ENCODE peak calls at places on chromosomes 11 and 22, in four cellular contexts. I is fibroblast of lung, O is IMR-90, N is GM23338. R is an unnamed sample.

GRCh38 chr22:27526851-27527250 is 274.7 kb downstream of the MN1 start:
- DNase-seq in I (no peak), O (no peak), N (no peak), R (no peak)

GRCh38 chr11:30128269-30128932 is 102.4 kb upstream of the FSHB start:
- DNase-seq in I (peak), O (peak), N (peak), R (no peak)

GRCh38 chr11:10770626-10771254 is 19.7 kb downstream of the CTR9 start:
- DNase-seq in I (peak), O (peak), N (peak), R (no peak)

GRCh38 chr11:94788396-94788795 is 20.2 kb downstream of the AMOTL1 start:
- DNase-seq in I (peak), O (no peak), N (no peak), R (no peak)

GRCh38 chr11:67266424-67267187 is at the start of gene GRK2:
- DNase-seq in I (peak), O (peak), N (peak), R (peak)

GRCh38 chr11:74453373-74453975 is 13.9 kb downstream of the KCNE3 start:
- DNase-seq in I (peak), O (peak), N (peak), R (peak)

GRCh38 chr22:21569459-21570161 is 2.1 kb downstream of the UBE2L3 start:
- DNase-seq in I (no peak), O (no peak), N (no peak), R (no peak)

GRCh38 chr11:100847696-100848216 is 160.7 kb downstream of the ARHGAP42 start:
- DNase-seq in I (no peak), O (no peak), N (no peak), R (no peak)

GRCh38 chr11:33543823-33544222 is 156.8 kb downstream of the C11orf91 start:
- DNase-seq in I (no peak), O (peak), N (no peak), R (no peak)

GRCh38 chr22:32073823-32074380 is 30.8 kb downstream of the SLC5A1 start:
- DNase-seq in I (no peak), O (no peak), N (no peak), R (no peak)

GRCh38 chr22:22044153-22044552 is 61.6 kb upstream of the TOP3B start:
- DNase-seq in I (no peak), O (no peak), N (no peak), R (no peak)

GRCh38 chr22:31737932-31738331 is 12.0 kb downstream of the PRR14L start:
- DNase-seq in I (no peak), O (no peak), N (no peak), R (no peak)

GRCh38 chr11:69890476-69890875 is 71.3 kb upstream of the FGF3 start:
- DNase-seq in I (no peak), O (no peak), N (no peak), R (no peak)

GRCh38 chr11:1054143-1055108 is 17.9 kb upstream of the MUC6 start:
- DNase-seq in I (no peak), O (no peak), N (no peak), R (no peak)

GRCh38 chr11:117194267-117194666 is 4.9 kb upstream of the TAGLN start:
- DNase-seq in I (no peak), O (no peak), N (no peak), R (no peak)

GRCh38 chr11:74641905-74642304 is 49.5 kb downstream of the POLD3 start:
- DNase-seq in I (no peak), O (no peak), N (no peak), R (no peak)

GRCh38 chr22:42932857-42933782 is 76.0 kb upstream of the ARFGAP3 start:
- DNase-seq in I (peak), O (peak), N (no peak), R (no peak)

GRCh38 chr11:58394195-58394594 is 12.5 kb downstream of the OR5B3 start:
- DNase-seq in I (peak), O (peak), N (no peak), R (no peak)

GRCh38 chr11:134386945-134387344 is 25.1 kb downstream of the B3GAT1 start:
- DNase-seq in I (no peak), O (no peak), N (no peak), R (no peak)

GRCh38 chr11:112165049-112165448 is 1.2 kb upstream of the IL18 start:
- DNase-seq in I (no peak), O (no peak), N (no peak), R (no peak)

GRCh38 chr11:112162761-112163669 is 879 bp downstream of the IL18 start:
- DNase-seq in I (peak), O (peak), N (no peak), R (no peak)

GRCh38 chr11:112166561-112166960 is 611 bp upstream of the TEX12 start:
- DNase-seq in I (peak), O (no peak), N (no peak), R (no peak)

GRCh38 chr11:112161012-112161411 is 2.9 kb downstream of the IL18 start:
- DNase-seq in I (no peak), O (no peak), N (no peak), R (no peak)

GRCh38 chr11:112163875-112164521 is at the start of gene IL18:
- DNase-seq in I (peak), O (no peak), N (peak), R (no peak)
- TF ChIP-seq CTCF in I (no peak), O (no peak), N (no peak), R (no peak)

GRCh38 chr11:102807921-102808320 is 10.0 kb upstream of the MMP1 start:
- DNase-seq in I (peak), O (peak), N (peak), R (no peak)
- TF ChIP-seq CTCF in I (no peak), O (peak), N (peak), R (peak)

GRCh38 chr11:40139507-40139906 is 1319.9 kb downstream of the LRRC4C start:
- DNase-seq in I (no peak), O (no peak), N (no peak), R (no peak)
- TF ChIP-seq CTCF in I (no peak), O (no peak), N (no peak), R (no peak)

DNA sequence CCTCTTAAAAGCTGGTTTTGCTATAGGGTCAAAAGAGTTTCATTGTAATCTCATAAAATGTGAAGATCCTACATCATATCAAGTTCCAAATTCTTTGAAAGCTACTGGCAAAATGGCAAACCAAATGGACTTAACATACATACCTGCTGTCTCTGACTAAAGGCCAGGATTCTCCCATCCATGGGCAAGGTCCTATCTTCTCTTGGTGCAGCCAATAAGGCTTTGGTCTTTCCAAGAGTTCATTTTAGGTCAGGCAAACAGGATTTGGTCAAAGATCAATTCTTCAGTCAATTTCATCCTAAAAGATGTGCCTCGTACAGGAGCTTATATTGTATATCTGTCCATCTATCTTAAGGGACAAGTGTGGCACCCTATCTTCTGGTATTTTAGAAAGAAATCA is 49.7 kb downstream of the CADM1 start:
- DNase-seq in I (no peak), O (no peak), N (no peak), R (no peak)
- TF ChIP-seq CTCF in I (no peak), O (no peak), N (no peak), R (no peak)

R was measured in D721Med.